ENCODE peak calls at places on chromosomes 16 and 17, in eight cellular contexts. A is neural progenitor cell, G is cardiac muscle cell, F is mucosa of descending colon, S is ascending aorta, X is H9, R is astrocyte of the spinal cord, W is progenitor cell of endocrine pancreas. Y is an unnamed sample.
A peak's percentile ranks its signal among the peaks of the same experiment; 100 is the strongest.

GRCh38 chr17:71975331-71975801 is 145.5 kb upstream of the SOX9 start:
- DNase-seq in F (peak; percentile 81), S (peak; percentile 79), W (no peak), G (no peak), R (peak; percentile 63), X (peak; percentile 49), A (peak; percentile 10), Y (no peak)

GRCh38 chr17:17375826-17376225 is 72.7 kb downstream of the NT5M start:
- DNase-seq in F (no peak), S (no peak), A (no peak), W (no peak), G (no peak), R (no peak), X (no peak), Y (no peak)

GRCh38 chr17:50840311-50840851 is 5.0 kb downstream of the WFIKKN2 start:
- DNase-seq in W (no peak), R (no peak), G (no peak), X (peak; percentile 31), S (peak; percentile 53), A (no peak), F (no peak), Y (no peak)

GRCh38 chr17:42997984-42998938 is at the start of gene RPL27:
- DNase-seq in R (peak; percentile 100), W (peak; percentile 87), G (peak; percentile 99), F (peak; percentile 98), A (peak; percentile 99), S (peak; percentile 100), X (peak; percentile 100), Y (peak; percentile 94)

GRCh38 chr17:51057534-51057933 is 63.1 kb downstream of the SPAG9 start:
- DNase-seq in G (no peak), S (no peak), X (no peak), F (no peak), R (no peak), A (no peak), W (no peak), Y (no peak)

GRCh38 chr17:80800775-80801391 is 190.8 kb upstream of the CHMP6 start:
- DNase-seq in F (no peak), S (peak; percentile 21), R (no peak), X (peak; percentile 32), W (no peak), A (no peak), G (no peak), Y (no peak)

GRCh38 chr17:80901319-80901718 is 90.3 kb upstream of the CHMP6 start:
- DNase-seq in F (no peak), G (no peak), A (no peak), W (no peak), R (no peak), S (no peak), X (no peak), Y (no peak)

GRCh38 chr17:45740553-45741330 is 43.4 kb upstream of the CRHR1 start:
- DNase-seq in X (peak; percentile 99), G (peak; percentile 66), S (no peak), F (no peak), R (peak; percentile 9), W (no peak), A (peak; percentile 93), Y (no peak)

GRCh38 chr17:18381158-18381952 is 3.8 kb downstream of the EVPLL start:
- DNase-seq in X (peak; percentile 29), R (no peak), F (no peak), G (no peak), S (no peak), A (no peak), W (no peak), Y (no peak)

GRCh38 chr17:6712058-6712853 is 913 bp downstream of the SLC13A5 start:
- DNase-seq in G (peak; percentile 52), F (no peak), S (peak; percentile 49), X (peak; percentile 89), A (peak; percentile 73), W (no peak), R (peak; percentile 19), Y (no peak)

GRCh38 chr17:6712854-6713129 is 377 bp downstream of the SLC13A5 start:
- DNase-seq in G (no peak), F (no peak), X (no peak), A (no peak), W (no peak), S (no peak), R (no peak), Y (no peak)

GRCh38 chr17:6714315-6714874 is 1.2 kb upstream of the SLC13A5 start:
- DNase-seq in S (no peak), G (no peak), X (no peak), A (no peak), W (no peak), R (no peak), F (no peak), Y (no peak)

GRCh38 chr17:6713918-6714271 is 726 bp upstream of the SLC13A5 start:
- DNase-seq in X (peak; percentile 65), W (no peak), S (no peak), A (peak; percentile 56), G (no peak), R (no peak), F (no peak), Y (no peak)

GRCh38 chr17:6713130-6713917 is at the start of gene SLC13A5:
- DNase-seq in X (peak; percentile 94), F (no peak), R (no peak), G (peak; percentile 79), W (peak; percentile 72), A (peak; percentile 93), S (no peak), Y (no peak)
- TF ChIP-seq CTCF in X (peak; percentile 79), F (no peak), R (peak; percentile 44), G (peak; percentile 40), W (peak; percentile 72), A (peak; percentile 63), S (no peak), Y (no peak)

GRCh38 chr16:66946974-66947301 is 11.6 kb downstream of the CES2 start:
- DNase-seq in G (no peak), W (no peak), S (no peak), X (no peak), F (no peak), R (no peak), A (no peak), Y (no peak)
- TF ChIP-seq CTCF in G (no peak), W (no peak), S (no peak), X (no peak), F (no peak), R (no peak), A (no peak), Y (no peak)

DNA sequence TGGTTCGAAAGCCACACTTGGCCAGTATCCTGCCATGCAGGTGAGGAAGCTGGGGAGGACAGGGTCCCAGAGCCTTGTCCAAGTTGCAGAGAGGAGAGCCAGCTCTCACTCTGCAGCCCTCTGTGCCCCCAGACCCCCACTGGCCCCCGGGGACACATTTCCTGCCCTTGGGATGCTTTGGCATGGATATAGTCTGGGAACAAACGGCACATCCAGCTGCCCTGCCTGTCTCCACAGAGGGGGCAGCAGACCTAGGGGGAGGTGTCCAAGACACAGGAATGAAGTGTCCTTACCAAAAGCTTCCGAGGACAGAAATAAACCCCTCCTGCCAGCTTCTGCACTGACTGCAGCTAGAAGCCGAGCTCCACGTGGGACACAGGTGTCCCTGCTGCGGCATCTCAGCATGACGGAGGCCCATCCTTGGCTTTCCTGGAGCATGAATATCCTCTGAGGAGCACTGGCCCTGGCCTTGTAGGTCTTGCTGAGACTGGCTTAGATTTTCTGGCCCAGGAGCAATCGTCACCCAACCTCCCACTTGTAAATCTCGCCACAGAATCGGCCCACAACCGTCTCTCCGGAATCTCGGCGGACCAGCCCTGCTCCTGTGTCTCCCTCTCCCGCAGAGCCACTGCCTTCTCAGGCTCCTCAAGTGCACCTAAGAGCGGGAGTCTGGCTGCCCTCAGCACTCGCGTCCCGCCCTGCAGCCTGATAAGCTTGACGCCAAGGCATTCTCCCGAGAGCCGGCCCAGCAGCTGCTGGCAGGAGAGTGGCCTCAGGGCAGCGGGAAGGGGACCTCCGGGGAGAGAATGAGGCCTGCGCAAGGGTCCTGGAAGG is 1.1 kb upstream of the CAPN15 start:
- DNase-seq in X (no peak), G (peak; percentile 92), S (no peak), F (no peak), R (peak; percentile 35), A (peak; percentile 78), W (peak; percentile 35), Y (peak; percentile 67)
- TF ChIP-seq CTCF in X (no peak), G (no peak), S (no peak), F (no peak), R (no peak), A (no peak), W (no peak), Y (no peak)

DNA sequence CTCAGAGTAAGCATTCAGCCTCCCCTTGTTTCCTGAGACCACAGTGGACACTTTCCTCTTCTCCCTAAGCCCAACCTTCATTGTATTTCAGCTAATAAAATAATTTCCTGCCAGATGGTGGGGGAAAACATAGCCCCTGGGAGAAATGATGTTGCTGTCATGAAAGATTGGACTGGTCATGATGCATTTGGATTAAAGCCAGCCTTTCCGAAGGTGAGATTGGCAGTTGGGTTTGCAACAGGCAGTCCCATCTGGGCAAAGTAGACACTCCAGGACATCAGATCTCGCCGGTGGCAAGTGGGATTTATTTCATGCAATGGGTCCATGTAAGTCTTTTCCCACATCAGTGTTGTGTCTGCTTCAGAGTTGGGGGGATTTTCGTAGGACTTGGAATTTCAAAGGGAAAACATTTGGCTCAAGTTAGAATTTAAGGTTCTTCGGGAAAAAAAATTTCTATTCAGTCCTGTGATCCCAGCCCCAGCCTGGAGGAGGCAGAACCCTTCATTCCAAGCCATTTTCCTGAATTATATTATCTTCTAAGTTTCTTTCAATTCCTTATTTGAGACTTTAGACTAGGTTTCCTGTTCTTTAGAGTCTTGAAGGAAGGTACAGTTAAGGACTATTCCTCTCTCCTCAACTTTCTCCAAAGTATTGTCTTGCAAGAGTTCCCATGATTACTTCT is 391.7 kb downstream of the XYLT1 start:
- DNase-seq in G (no peak), X (no peak), F (no peak), A (no peak), R (no peak), W (no peak), S (no peak), Y (no peak)
- TF ChIP-seq CTCF in G (no peak), X (peak; percentile 47), F (no peak), A (peak; percentile 6), R (no peak), W (no peak), S (no peak), Y (no peak)

Y was measured in mesothelial cell of epicardium.